ENCODE peak calls at places on chromosomes 13 and 19, in eight cellular contexts. One of them, this sample, is unnamed.
A peak's percentile ranks its signal among the peaks of the same experiment; 100 is the strongest.

GRCh38 chr13:105219636-105220035 is 1315.8 kb downstream of the EFNB2 start:
- DNase-seq in cardiac fibroblast: no peak
- DNase-seq in dorsolateral prefrontal cortex: no peak
- DNase-seq in PC-9: no peak
- DNase-seq in body of pancreas: no peak
- DNase-seq in GM23338: no peak
- DNase-seq in hepatocyte: no peak
- DNase-seq in ovary: no peak
- DNase-seq in this sample: no peak

GRCh38 chr13:83995930-83996329 is 113.7 kb upstream of the SLITRK1 start:
- DNase-seq in body of pancreas: no peak
- DNase-seq in hepatocyte: no peak
- DNase-seq in cardiac fibroblast: no peak
- DNase-seq in GM23338: no peak
- DNase-seq in dorsolateral prefrontal cortex: no peak
- DNase-seq in ovary: no peak
- DNase-seq in PC-9: no peak
- DNase-seq in this sample: no peak

GRCh38 chr13:110347535-110348308 is 40.6 kb downstream of the COL4A2 start:
- DNase-seq in hepatocyte: no peak
- DNase-seq in PC-9: peak; percentile 98
- DNase-seq in cardiac fibroblast: peak; percentile 96
- DNase-seq in body of pancreas: no peak
- DNase-seq in ovary: no peak
- DNase-seq in GM23338: no peak
- DNase-seq in dorsolateral prefrontal cortex: no peak
- DNase-seq in this sample: peak; percentile 78

GRCh38 chr13:87498681-87499080 is 172.5 kb upstream of the SLITRK5 start:
- DNase-seq in hepatocyte: peak; percentile 52
- DNase-seq in GM23338: peak; percentile 42
- DNase-seq in ovary: no peak
- DNase-seq in cardiac fibroblast: no peak
- DNase-seq in PC-9: no peak
- DNase-seq in body of pancreas: no peak
- DNase-seq in dorsolateral prefrontal cortex: no peak
- DNase-seq in this sample: no peak

GRCh38 chr19:3782903-3783302 is 3.3 kb downstream of the MATK start:
- DNase-seq in cardiac fibroblast: no peak
- DNase-seq in PC-9: no peak
- DNase-seq in GM23338: no peak
- DNase-seq in hepatocyte: no peak
- DNase-seq in dorsolateral prefrontal cortex: no peak
- DNase-seq in body of pancreas: no peak
- DNase-seq in ovary: no peak
- DNase-seq in this sample: no peak

GRCh38 chr19:55581145-55581827 is 638 bp upstream of the ZNF579 start:
- DNase-seq in ovary: no peak
- DNase-seq in body of pancreas: peak; percentile 50
- DNase-seq in PC-9: no peak
- DNase-seq in dorsolateral prefrontal cortex: no peak
- DNase-seq in cardiac fibroblast: no peak
- DNase-seq in hepatocyte: peak; percentile 50
- DNase-seq in GM23338: peak; percentile 77
- DNase-seq in this sample: no peak

GRCh38 chr19:45271709-45272108 is 20.6 kb downstream of the MARK4 start:
- DNase-seq in PC-9: no peak
- DNase-seq in hepatocyte: no peak
- DNase-seq in dorsolateral prefrontal cortex: no peak
- DNase-seq in GM23338: no peak
- DNase-seq in cardiac fibroblast: no peak
- DNase-seq in ovary: no peak
- DNase-seq in body of pancreas: no peak
- DNase-seq in this sample: no peak

GRCh38 chr13:51806571-51806970 is 2.6 kb upstream of the DHRS12 start:
- DNase-seq in GM23338: no peak
- DNase-seq in dorsolateral prefrontal cortex: no peak
- DNase-seq in hepatocyte: no peak
- DNase-seq in PC-9: no peak
- DNase-seq in cardiac fibroblast: peak; percentile 43
- DNase-seq in body of pancreas: peak; percentile 92
- DNase-seq in ovary: no peak
- DNase-seq in this sample: no peak

GRCh38 chr13:28423010-28423409 is 71.9 kb downstream of the FLT1 start:
- DNase-seq in cardiac fibroblast: no peak
- DNase-seq in PC-9: no peak
- DNase-seq in hepatocyte: no peak
- DNase-seq in body of pancreas: no peak
- DNase-seq in GM23338: no peak
- DNase-seq in ovary: no peak
- DNase-seq in dorsolateral prefrontal cortex: no peak
- DNase-seq in this sample: no peak

GRCh38 chr19:18587962-18588610 is 512 bp upstream of the REX1BD start:
- DNase-seq in body of pancreas: no peak
- DNase-seq in ovary: no peak
- DNase-seq in dorsolateral prefrontal cortex: no peak
- DNase-seq in PC-9: no peak
- DNase-seq in hepatocyte: no peak
- DNase-seq in GM23338: no peak
- DNase-seq in cardiac fibroblast: no peak
- DNase-seq in this sample: no peak

GRCh38 chr19:18587561-18587960 is 1.0 kb upstream of the REX1BD start:
- DNase-seq in dorsolateral prefrontal cortex: no peak
- DNase-seq in ovary: no peak
- DNase-seq in body of pancreas: no peak
- DNase-seq in hepatocyte: no peak
- DNase-seq in cardiac fibroblast: no peak
- DNase-seq in PC-9: no peak
- DNase-seq in GM23338: no peak
- DNase-seq in this sample: no peak

GRCh38 chr19:18588611-18589379 is at the start of gene REX1BD:
- DNase-seq in dorsolateral prefrontal cortex: peak; percentile 76
- DNase-seq in PC-9: peak; percentile 66
- DNase-seq in body of pancreas: peak; percentile 82
- DNase-seq in GM23338: peak; percentile 88
- DNase-seq in cardiac fibroblast: peak; percentile 88
- DNase-seq in ovary: peak; percentile 88
- DNase-seq in hepatocyte: peak; percentile 90
- DNase-seq in this sample: peak; percentile 75

GRCh38 chr19:18589380-18590272 is 1.0 kb downstream of the REX1BD start:
- DNase-seq in GM23338: peak; percentile 88
- DNase-seq in dorsolateral prefrontal cortex: peak; percentile 50
- DNase-seq in hepatocyte: peak; percentile 89
- DNase-seq in PC-9: peak; percentile 70
- DNase-seq in cardiac fibroblast: peak; percentile 66
- DNase-seq in ovary: peak; percentile 72
- DNase-seq in body of pancreas: peak; percentile 70
- DNase-seq in this sample: peak; percentile 65

DNA sequence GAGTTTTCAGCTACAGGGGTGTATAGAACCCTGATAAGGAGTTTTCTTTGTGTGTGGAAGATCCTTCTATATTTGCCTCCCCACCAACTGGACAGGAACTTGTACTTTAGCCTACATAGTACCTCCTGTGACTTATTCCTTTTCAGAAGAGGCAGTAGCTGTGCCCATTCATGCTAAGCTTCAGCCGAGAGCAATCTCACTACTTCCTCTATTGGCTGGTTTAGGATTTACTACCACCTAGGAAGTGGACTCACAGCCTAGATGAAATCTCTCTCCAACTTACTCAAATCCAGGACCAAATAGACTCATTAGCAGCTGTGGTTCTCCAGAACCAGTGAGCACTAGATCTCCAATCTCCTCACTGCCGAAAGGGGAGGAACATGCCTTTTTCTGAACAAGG is 2.3 kb upstream of the REX1BD start:
- DNase-seq in ovary: no peak
- DNase-seq in dorsolateral prefrontal cortex: no peak
- DNase-seq in PC-9: no peak
- DNase-seq in cardiac fibroblast: no peak
- DNase-seq in body of pancreas: no peak
- DNase-seq in hepatocyte: no peak
- DNase-seq in GM23338: no peak
- DNase-seq in this sample: no peak
- TF ChIP-seq CTCF in ovary: no peak
- TF ChIP-seq CTCF in dorsolateral prefrontal cortex: no peak
- TF ChIP-seq CTCF in PC-9: no peak
- TF ChIP-seq CTCF in cardiac fibroblast: peak; percentile 7
- TF ChIP-seq CTCF in body of pancreas: no peak
- TF ChIP-seq CTCF in hepatocyte: no peak
- TF ChIP-seq CTCF in GM23338: no peak
- TF ChIP-seq CTCF in this sample: no peak

GRCh38 chr13:73738626-73739025 is 395.6 kb downstream of the KLF12 start:
- DNase-seq in PC-9: no peak
- DNase-seq in body of pancreas: no peak
- DNase-seq in hepatocyte: no peak
- DNase-seq in GM23338: no peak
- DNase-seq in dorsolateral prefrontal cortex: no peak
- DNase-seq in ovary: no peak
- DNase-seq in cardiac fibroblast: no peak
- DNase-seq in this sample: no peak

GRCh38 chr13:73741111-73741510 is 393.1 kb downstream of the KLF12 start:
- DNase-seq in dorsolateral prefrontal cortex: no peak
- DNase-seq in cardiac fibroblast: peak; percentile 24
- DNase-seq in hepatocyte: no peak
- DNase-seq in ovary: peak; percentile 16
- DNase-seq in PC-9: no peak
- DNase-seq in GM23338: no peak
- DNase-seq in body of pancreas: no peak
- DNase-seq in this sample: no peak

GRCh38 chr13:73737214-73737613 is 397.0 kb downstream of the KLF12 start:
- DNase-seq in cardiac fibroblast: no peak
- DNase-seq in body of pancreas: no peak
- DNase-seq in hepatocyte: no peak
- DNase-seq in ovary: no peak
- DNase-seq in dorsolateral prefrontal cortex: no peak
- DNase-seq in GM23338: no peak
- DNase-seq in PC-9: no peak
- DNase-seq in this sample: no peak

GRCh38 chr13:73741742-73742141 is 392.5 kb downstream of the KLF12 start:
- DNase-seq in dorsolateral prefrontal cortex: no peak
- DNase-seq in GM23338: no peak
- DNase-seq in body of pancreas: no peak
- DNase-seq in cardiac fibroblast: no peak
- DNase-seq in hepatocyte: no peak
- DNase-seq in ovary: no peak
- DNase-seq in PC-9: no peak
- DNase-seq in this sample: no peak

DNA sequence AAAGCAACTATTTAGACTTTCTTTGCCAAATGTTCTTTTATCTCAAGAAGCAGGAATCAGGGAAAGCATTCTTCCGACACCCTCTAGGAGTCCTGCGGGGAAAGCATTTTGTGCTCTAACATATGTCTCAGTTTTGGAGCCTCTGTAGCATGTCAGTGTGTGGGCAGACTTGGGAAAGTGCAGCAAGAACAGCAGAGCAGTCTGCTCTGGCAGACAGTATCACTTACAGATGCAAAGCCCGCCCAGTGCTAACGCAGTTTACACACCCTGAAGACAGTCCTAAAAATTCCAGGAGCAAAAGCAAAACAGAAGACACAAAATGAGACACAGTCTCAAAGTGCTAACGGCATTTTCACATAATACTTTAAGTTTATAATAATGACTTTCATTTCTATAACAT is 393.5 kb downstream of the KLF12 start:
- DNase-seq in body of pancreas: no peak
- DNase-seq in PC-9: no peak
- DNase-seq in ovary: no peak
- DNase-seq in cardiac fibroblast: peak; percentile 67
- DNase-seq in GM23338: no peak
- DNase-seq in dorsolateral prefrontal cortex: peak; percentile 70
- DNase-seq in hepatocyte: no peak
- DNase-seq in this sample: peak; percentile 39
- H3K4me3 ChIP-seq in body of pancreas: no peak overlapping the region
- H3K4me3 ChIP-seq in PC-9: no peak overlapping the region
- H3K4me3 ChIP-seq in ovary: no peak overlapping the region
- H3K4me3 ChIP-seq in cardiac fibroblast: no peak overlapping the region
- H3K4me3 ChIP-seq in GM23338: no peak overlapping the region
- H3K4me3 ChIP-seq in dorsolateral prefrontal cortex: no peak overlapping the region
- H3K4me3 ChIP-seq in hepatocyte: no peak overlapping the region
- H3K4me3 ChIP-seq in this sample: peak overlapping the region; percentile 9

GRCh38 chr19:48321622-48322591 is 3.4 kb upstream of the EMP3 start:
- DNase-seq in body of pancreas: peak; percentile 99
- DNase-seq in hepatocyte: peak; percentile 100
- DNase-seq in ovary: peak; percentile 100
- DNase-seq in dorsolateral prefrontal cortex: peak; percentile 97
- DNase-seq in GM23338: peak; percentile 98
- DNase-seq in PC-9: peak; percentile 91
- DNase-seq in cardiac fibroblast: peak; percentile 100
- DNase-seq in this sample: peak; percentile 99
- TF ChIP-seq CTCF in body of pancreas: peak; percentile 44
- TF ChIP-seq CTCF in hepatocyte: no peak
- TF ChIP-seq CTCF in ovary: no peak
- TF ChIP-seq CTCF in dorsolateral prefrontal cortex: peak; percentile 37
- TF ChIP-seq CTCF in GM23338: peak; percentile 9
- TF ChIP-seq CTCF in PC-9: peak; percentile 32
- TF ChIP-seq CTCF in cardiac fibroblast: no peak
- TF ChIP-seq CTCF in this sample: no peak

DNA sequence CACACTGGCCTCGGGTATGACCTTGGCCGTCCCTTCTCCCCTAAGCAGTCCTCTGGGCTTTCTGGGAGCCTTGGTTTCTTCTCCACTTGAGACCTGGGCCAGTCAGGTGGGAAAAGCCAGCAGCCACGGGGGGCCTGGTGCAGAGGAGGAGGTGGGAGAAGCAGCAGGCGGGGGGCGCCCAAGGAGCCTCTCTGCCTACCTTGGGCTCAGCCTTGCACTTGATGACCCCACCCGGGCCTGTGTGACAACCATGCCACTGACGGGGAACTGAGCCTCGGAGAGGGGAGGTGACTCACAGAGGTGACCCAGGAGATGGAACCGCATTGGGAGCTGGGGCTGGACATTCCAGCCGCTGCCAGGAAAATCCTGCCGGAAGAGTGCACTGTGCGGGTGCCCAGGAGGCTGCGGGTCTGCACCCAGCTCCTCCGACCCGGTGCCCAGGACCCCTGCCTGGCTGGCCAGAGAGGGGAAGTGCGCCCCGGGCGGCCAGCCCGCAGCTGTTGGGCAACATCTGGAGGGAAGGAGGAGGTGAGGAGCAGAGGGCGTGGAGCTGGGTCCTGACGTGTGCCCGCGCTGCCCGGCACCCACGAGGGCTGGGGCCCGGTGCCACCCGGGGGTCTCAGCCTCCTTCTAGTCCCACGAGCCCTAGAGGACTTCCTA is 23.4 kb upstream of the SLC7A10 start:
- DNase-seq in hepatocyte: peak; percentile 61
- DNase-seq in cardiac fibroblast: no peak
- DNase-seq in GM23338: no peak
- DNase-seq in dorsolateral prefrontal cortex: no peak
- DNase-seq in body of pancreas: no peak
- DNase-seq in PC-9: peak; percentile 61
- DNase-seq in ovary: no peak
- DNase-seq in this sample: no peak
- H3K4me3 ChIP-seq in hepatocyte: no peak overlapping the region
- H3K4me3 ChIP-seq in cardiac fibroblast: no peak overlapping the region
- H3K4me3 ChIP-seq in GM23338: no peak overlapping the region
- H3K4me3 ChIP-seq in dorsolateral prefrontal cortex: no peak overlapping the region
- H3K4me3 ChIP-seq in body of pancreas: no peak overlapping the region
- H3K4me3 ChIP-seq in PC-9: peak overlapping the region; percentile 27
- H3K4me3 ChIP-seq in ovary: no peak overlapping the region
- H3K4me3 ChIP-seq in this sample: no peak overlapping the region

DNA sequence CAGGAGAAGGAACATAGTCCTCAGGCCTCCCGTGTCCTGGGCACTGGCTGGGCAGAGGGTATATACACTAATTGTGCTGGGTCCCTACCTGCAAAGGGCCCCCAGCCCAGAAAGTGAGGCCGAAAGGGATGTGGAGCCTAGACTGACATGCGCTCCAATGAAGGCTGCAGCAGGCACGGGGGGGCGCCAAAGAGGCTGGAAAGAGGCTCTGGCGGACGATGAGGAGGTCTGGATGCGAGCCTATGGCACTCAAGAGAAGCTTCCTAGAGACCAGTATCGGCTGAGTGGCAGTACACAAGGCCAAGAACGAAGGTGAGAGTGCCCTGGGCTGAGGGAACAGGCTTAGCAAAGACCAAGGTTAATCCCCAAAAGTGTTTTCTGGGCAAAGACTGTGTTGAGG is 16.6 kb downstream of the VRK3 start:
- DNase-seq in hepatocyte: no peak
- DNase-seq in PC-9: no peak
- DNase-seq in cardiac fibroblast: peak; percentile 12
- DNase-seq in ovary: no peak
- DNase-seq in GM23338: peak; percentile 90
- DNase-seq in body of pancreas: no peak
- DNase-seq in dorsolateral prefrontal cortex: no peak
- DNase-seq in this sample: no peak
- TF ChIP-seq CTCF in hepatocyte: no peak
- TF ChIP-seq CTCF in PC-9: no peak
- TF ChIP-seq CTCF in cardiac fibroblast: peak; percentile 25
- TF ChIP-seq CTCF in ovary: no peak
- TF ChIP-seq CTCF in GM23338: peak; percentile 87
- TF ChIP-seq CTCF in body of pancreas: no peak
- TF ChIP-seq CTCF in dorsolateral prefrontal cortex: no peak
- TF ChIP-seq CTCF in this sample: peak; percentile 25

This sample was measured in fibroblast of villous mesenchyme.